ENCODE peak calls at places on chromosomes 5 and 9, in seven cellular contexts. K, I, E, B, L, T and A are unnamed samples.

GRCh38 chr5:57824047-57824446 is 341.4 kb upstream of the ACTBL2 start:
- DNase-seq in K (no peak), I (no peak), E (peak; percentile 82), B (peak; percentile 31), L (peak; percentile 44), T (peak; percentile 87), A (peak; percentile 82)

GRCh38 chr9:6905850-6906375 is 148.1 kb downstream of the KDM4C start:
- DNase-seq in K (no peak), I (no peak), E (no peak), B (no peak), L (no peak), T (no peak), A (no peak)

GRCh38 chr5:72379936-72380335 is 59.8 kb downstream of the PTCD2 start:
- DNase-seq in K (no peak), I (no peak), E (peak; percentile 30), B (no peak), L (no peak), T (no peak), A (no peak)

GRCh38 chr5:56807698-56808097 is 7.7 kb upstream of the MAP3K1 start:
- DNase-seq in K (no peak), I (no peak), E (no peak), B (no peak), L (no peak), T (no peak), A (no peak)

GRCh38 chr9:86767373-86767772 is 179.9 kb downstream of the GAS1 start:
- DNase-seq in K (no peak), I (no peak), E (peak; percentile 42), B (no peak), L (no peak), T (peak; percentile 45), A (peak; percentile 44)

GRCh38 chr5:40022057-40022456 is 597.3 kb upstream of the DAB2 start:
- DNase-seq in K (no peak), I (no peak), E (no peak), B (no peak), L (no peak), T (no peak), A (no peak)

GRCh38 chr5:125549322-125549871 is 803.0 kb upstream of the ZNF608 start:
- DNase-seq in K (no peak), I (no peak), E (peak; percentile 75), B (no peak), L (no peak), T (no peak), A (no peak)

GRCh38 chr5:154274828-154275185 is 84.3 kb downstream of the GALNT10 start:
- DNase-seq in K (no peak), I (no peak), E (no peak), B (no peak), L (no peak), T (peak; percentile 35), A (no peak)

GRCh38 chr9:133264235-133264764 is 10.7 kb downstream of the ABO start:
- DNase-seq in K (no peak), I (no peak), E (no peak), B (no peak), L (no peak), T (no peak), A (no peak)

GRCh38 chr5:64166201-64166959 is 737 bp downstream of the RNF180 start:
- DNase-seq in K (peak; percentile 68), I (peak; percentile 32), E (no peak), B (no peak), L (no peak), T (no peak), A (no peak)

GRCh38 chr9:87816041-87816440 is 66.6 kb upstream of the SPATA31E1 start:
- DNase-seq in K (no peak), I (no peak), E (peak; percentile 70), B (no peak), L (no peak), T (peak; percentile 20), A (no peak)

GRCh38 chr9:93255994-93256877 is 72.3 kb downstream of the WNK2 start:
- DNase-seq in K (peak; percentile 56), I (no peak), E (no peak), B (no peak), L (no peak), T (no peak), A (no peak)

GRCh38 chr9:23723672-23724071 is 102.4 kb downstream of the ELAVL2 start:
- DNase-seq in K (no peak), I (no peak), E (no peak), B (no peak), L (no peak), T (no peak), A (no peak)

GRCh38 chr9:8604201-8604600 is 804.6 kb upstream of the DMAC1 start:
- DNase-seq in K (no peak), I (no peak), E (peak; percentile 26), B (no peak), L (no peak), T (no peak), A (peak; percentile 80)

GRCh38 chr5:115379622-115380344 is 83.3 kb upstream of the CCDC112 start:
- DNase-seq in K (no peak), I (no peak), E (peak; percentile 26), B (no peak), L (no peak), T (no peak), A (peak; percentile 75)

GRCh38 chr9:127838375-127839078 is 15.9 kb downstream of the ENG start:
- DNase-seq in K (peak; percentile 87), I (peak; percentile 75), E (peak; percentile 85), B (peak; percentile 51), L (peak; percentile 65), T (peak; percentile 90), A (peak; percentile 32)

GRCh38 chr5:10567781-10568321 is 4.0 kb downstream of the ANKRD33B start:
- DNase-seq in K (no peak), I (no peak), E (peak; percentile 34), B (no peak), L (peak; percentile 55), T (peak; percentile 94), A (no peak)

GRCh38 chr9:133638076-133638475 is 1.9 kb downstream of the DBH start:
- DNase-seq in K (no peak), I (no peak), E (peak; percentile 2), B (no peak), L (no peak), T (no peak), A (no peak)

GRCh38 chr5:103624035-103624461 is 61.5 kb upstream of the NUDT12 start:
- DNase-seq in K (no peak), I (no peak), E (peak; percentile 98), B (no peak), L (peak; percentile 55), T (peak; percentile 34), A (peak; percentile 95)

GRCh38 chr5:172380992-172381643 is 73.2 kb downstream of the SH3PXD2B start:
- DNase-seq in K (no peak), I (peak; percentile 47), E (no peak), B (no peak), L (peak; percentile 30), T (peak; percentile 59), A (no peak)

GRCh38 chr5:172383231-172383802 is 71.0 kb downstream of the SH3PXD2B start:
- DNase-seq in K (no peak), I (no peak), E (peak; percentile 51), B (peak; percentile 86), L (peak; percentile 48), T (no peak), A (peak; percentile 25)

GRCh38 chr5:172379481-172379880 is 74.8 kb downstream of the SH3PXD2B start:
- DNase-seq in K (no peak), I (no peak), E (no peak), B (no peak), L (no peak), T (peak; percentile 32), A (no peak)

GRCh38 chr5:172377856-172378255 is 76.5 kb downstream of the SH3PXD2B start:
- DNase-seq in K (no peak), I (no peak), E (no peak), B (no peak), L (no peak), T (no peak), A (no peak)

DNA sequence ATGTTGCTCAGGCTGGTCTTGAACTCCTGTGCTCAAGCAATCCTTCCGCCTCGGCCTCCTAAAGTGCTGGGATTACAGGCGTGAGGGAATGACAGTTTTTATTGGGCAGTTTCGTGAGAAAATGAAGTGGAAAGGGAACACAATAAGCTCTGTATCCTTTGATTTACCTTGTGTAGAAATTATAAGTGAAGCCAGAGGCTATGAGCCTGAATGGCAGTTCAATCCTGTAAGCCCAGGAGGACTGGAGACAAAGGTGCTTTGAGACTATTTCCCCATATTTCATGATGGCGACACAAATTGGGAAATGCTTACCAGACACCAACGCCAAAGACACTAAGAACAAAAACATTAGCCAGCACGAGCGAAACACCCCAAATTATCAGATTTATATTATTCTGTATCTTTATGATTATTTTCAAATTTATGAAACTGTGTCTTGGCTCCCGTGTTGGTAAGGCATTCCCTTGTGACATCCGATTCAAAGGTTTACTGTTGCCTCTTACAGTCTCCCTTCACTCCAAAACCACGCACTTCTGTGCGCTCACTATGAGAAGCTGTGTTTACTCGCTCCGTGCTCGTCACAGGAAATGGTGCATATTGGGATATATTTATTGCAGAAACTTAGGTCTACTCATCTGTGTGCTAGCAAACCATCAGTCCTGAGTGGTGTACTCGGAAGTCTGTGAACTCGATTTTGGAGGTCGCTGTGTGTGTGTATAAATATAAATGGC is 73.9 kb downstream of the SH3PXD2B start:
- DNase-seq in K (no peak), I (no peak), E (no peak), B (no peak), L (no peak), T (no peak), A (no peak)
- H3K4me3 ChIP-seq in K (no peak overlapping the region), I (no peak overlapping the region), E (no peak overlapping the region), B (no peak overlapping the region), L (no peak overlapping the region), T (no peak overlapping the region), A (no peak overlapping the region)

GRCh38 chr5:94415798-94416197 is 202.6 kb downstream of the KIAA0825 start:
- DNase-seq in K (no peak), I (no peak), E (no peak), B (no peak), L (no peak), T (no peak), A (no peak)
- TF ChIP-seq CTCF in K (no peak), I (no peak), E (no peak), B (no peak), L (no peak), T (no peak), A (no peak)

GRCh38 chr9:129283705-129284606 is 105.9 kb upstream of the IER5L start:
- DNase-seq in K (peak; percentile 66), I (peak; percentile 5), E (no peak), B (no peak), L (no peak), T (no peak), A (no peak)

GRCh38 chr9:129283290-129283691 is 105.2 kb upstream of the IER5L start:
- DNase-seq in K (peak; percentile 71), I (peak; percentile 8), E (no peak), B (no peak), L (no peak), T (no peak), A (no peak)

GRCh38 chr9:129280236-129281231 is 102.5 kb upstream of the IER5L start:
- DNase-seq in K (peak; percentile 59), I (peak; percentile 4), E (no peak), B (no peak), L (no peak), T (no peak), A (no peak)

GRCh38 chr9:129281506-129282145 is 103.6 kb upstream of the IER5L start:
- DNase-seq in K (peak; percentile 66), I (peak; percentile 8), E (no peak), B (no peak), L (no peak), T (no peak), A (no peak)

GRCh38 chr9:129282308-129283211 is 104.5 kb upstream of the IER5L start:
- DNase-seq in K (peak; percentile 69), I (peak; percentile 23), E (no peak), B (no peak), L (no peak), T (no peak), A (no peak)
- H3K4me3 ChIP-seq in K (peak overlapping the region; percentile 41), I (no peak overlapping the region), E (no peak overlapping the region), B (no peak overlapping the region), L (no peak overlapping the region), T (no peak overlapping the region), A (peak overlapping the region; percentile 21)

GRCh38 chr9:91676042-91676441 is 252.4 kb upstream of the NFIL3 start:
- DNase-seq in K (no peak), I (no peak), E (no peak), B (peak; percentile 60), L (no peak), T (no peak), A (no peak)
- TF ChIP-seq CTCF in K (no peak), I (no peak), E (no peak), B (peak; percentile 58), L (no peak), T (peak; percentile 23), A (peak; percentile 9)